ENCODE peak calls at places on chromosomes 5 and 9, in five cellular contexts. Y is upper lobe of left lung, K is AG10803, A is cardiac fibroblast, L is pancreas. O is an unnamed sample.

GRCh38 chr9:71223953-71224538 is 102.6 kb upstream of the TRPM3 start:
- DNase-seq in Y (no peak), K (peak), A (peak), L (no peak), O (no peak)

GRCh38 chr5:178624626-178625546 is 2.0 kb downstream of the CLK4 start:
- DNase-seq in Y (no peak), K (peak), A (peak), L (no peak), O (peak)

GRCh38 chr5:63011158-63011557 is 432.5 kb downstream of the LRRC70 start:
- DNase-seq in Y (no peak), K (no peak), A (no peak), L (no peak), O (no peak)

GRCh38 chr5:850511-851006 is at the start of gene ZDHHC11:
- DNase-seq in Y (peak), K (no peak), A (no peak), L (no peak), O (no peak)

GRCh38 chr5:97162045-97162444 is 19.6 kb upstream of the LIX1 start:
- DNase-seq in Y (peak), K (peak), A (peak), L (peak), O (peak)

GRCh38 chr9:133044661-133045060 is 13.9 kb downstream of the GTF3C5 start:
- DNase-seq in Y (no peak), K (no peak), A (no peak), L (no peak), O (no peak)

GRCh38 chr5:139402561-139403158 is 1.2 kb downstream of the SPATA24 start:
- DNase-seq in Y (no peak), K (no peak), A (no peak), L (no peak), O (no peak)

GRCh38 chr5:142621227-142621626 is 64.7 kb downstream of the FGF1 start:
- DNase-seq in Y (no peak), K (peak), A (peak), L (no peak), O (peak)

GRCh38 chr9:36788534-36788933 is 215.8 kb downstream of the MELK start:
- DNase-seq in Y (no peak), K (no peak), A (no peak), L (no peak), O (no peak)

GRCh38 chr5:2201832-2202231 is 319.1 kb upstream of the IRX4 start:
- DNase-seq in Y (no peak), K (no peak), A (no peak), L (no peak), O (no peak)

GRCh38 chr5:140169410-140169809 is 5.6 kb upstream of the CYSTM1 start:
- DNase-seq in Y (no peak), K (no peak), A (peak), L (no peak), O (no peak)

GRCh38 chr9:115944166-115944948 is 209.2 kb upstream of the PAPPA start:
- DNase-seq in Y (peak), K (peak), A (peak), L (peak), O (peak)

GRCh38 chr5:92402045-92402444 is 1018.9 kb upstream of the ARRDC3 start:
- DNase-seq in Y (no peak), K (peak), A (no peak), L (no peak), O (peak)

GRCh38 chr9:114421147-114421546 is 33.4 kb upstream of the AKNA start:
- DNase-seq in Y (no peak), K (no peak), A (no peak), L (no peak), O (no peak)

GRCh38 chr5:175797521-175798038 is 73.8 kb upstream of the CPLX2 start:
- DNase-seq in Y (no peak), K (no peak), A (no peak), L (no peak), O (no peak)

GRCh38 chr5:112862085-112862484 is 998 bp downstream of the SRP19 start:
- DNase-seq in Y (no peak), K (no peak), A (no peak), L (no peak), O (no peak)

GRCh38 chr5:61599370-61600140 is 267.5 kb downstream of the ZSWIM6 start:
- DNase-seq in Y (no peak), K (peak), A (peak), L (peak), O (peak)

GRCh38 chr9:87792831-87793288 is 66.9 kb downstream of the CTSL start:
- DNase-seq in Y (peak), K (peak), A (peak), L (peak), O (peak)

GRCh38 chr9:129258823-129259301 is 80.8 kb upstream of the IER5L start:
- DNase-seq in Y (no peak), K (no peak), A (no peak), L (no peak), O (no peak)

GRCh38 chr5:66680804-66681203 is 84.6 kb downstream of the MAST4 start:
- DNase-seq in Y (no peak), K (no peak), A (no peak), L (no peak), O (no peak)

GRCh38 chr9:96663506-96664120 is 8.5 kb upstream of the PRXL2C start:
- DNase-seq in Y (no peak), K (no peak), A (peak), L (no peak), O (no peak)

GRCh38 chr5:164256954-164257353 is 751.5 kb downstream of the MAT2B start:
- DNase-seq in Y (no peak), K (no peak), A (no peak), L (no peak), O (no peak)
- TF ChIP-seq CTCF in Y (no peak), K (no peak), A (no peak), L (no peak), O (no peak)

DNA sequence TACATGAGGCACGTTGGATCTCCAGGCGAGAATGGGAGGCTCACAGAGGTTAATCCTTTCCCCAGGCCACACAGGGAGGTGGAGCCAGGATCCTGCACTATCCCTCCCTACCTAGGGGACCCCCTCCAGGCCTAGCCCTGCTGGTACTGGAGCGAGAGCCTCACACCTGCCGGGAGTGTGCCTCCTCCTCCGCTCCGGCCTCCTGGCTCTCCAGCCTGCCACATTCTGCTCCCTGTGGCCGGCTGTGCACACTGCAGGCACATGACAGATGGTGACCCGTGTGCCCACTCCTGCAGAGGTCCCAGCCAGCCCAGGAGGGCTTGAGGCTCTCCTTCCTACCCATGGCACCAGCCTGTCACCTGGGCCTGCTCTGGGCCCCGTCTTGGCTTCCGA is 93.4 kb downstream of the RXRA start:
- DNase-seq in Y (no peak), K (no peak), A (no peak), L (no peak), O (no peak)
- TF ChIP-seq CTCF in Y (peak), K (peak), A (peak), L (no peak), O (peak)

DNA sequence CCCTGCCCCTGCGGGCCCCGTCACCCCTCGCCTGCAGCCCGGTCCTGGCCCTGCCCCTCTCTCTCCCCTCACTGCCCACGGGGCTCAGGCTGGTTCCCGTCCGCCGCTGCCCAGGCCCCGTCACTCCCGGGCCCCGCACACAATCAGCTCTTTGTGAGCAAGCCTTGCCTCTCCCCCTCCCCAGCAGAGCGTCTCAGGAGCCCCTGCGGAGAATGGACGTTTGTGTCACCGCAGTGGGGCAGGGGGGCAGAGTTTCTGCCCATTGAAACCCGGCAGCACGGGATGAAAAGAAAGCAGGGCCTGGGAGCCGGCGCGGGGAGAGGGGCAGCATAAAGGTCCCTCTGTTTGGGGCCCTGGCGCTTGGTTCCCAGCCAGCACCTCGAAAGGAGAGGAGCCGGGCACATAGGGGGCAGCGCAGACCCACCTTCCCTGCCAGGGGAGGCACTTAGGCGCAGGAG is 13.5 kb upstream of the NUP214 start:
- DNase-seq in Y (no peak), K (no peak), A (no peak), L (no peak), O (no peak)
- TF ChIP-seq CTCF in Y (no peak), K (no peak), A (no peak), L (no peak), O (no peak)

GRCh38 chr9:99222416-99223280 is 566 bp downstream of the SEC61B start:
- DNase-seq in Y (no peak), K (peak), A (peak), L (no peak), O (peak)
- TF ChIP-seq CTCF in Y (no peak), K (peak), A (peak), L (no peak), O (no peak)

O was measured in HFFc6.